ENCODE peak calls at places on chromosomes 12 and 14, in eight cellular contexts. One of them, this sample, is unnamed.
A peak's percentile ranks its signal among the peaks of the same experiment; 100 is the strongest.

GRCh38 chr14:99198746-99199145 is 73.3 kb downstream of the BCL11B start:
- DNase-seq in left lung: peak; percentile 47
- DNase-seq in occipital lobe: no peak
- DNase-seq in kidney glomerular epithelial cell: no peak
- DNase-seq in neural progenitor cell: no peak
- DNase-seq in activated CD4-positive, alpha-beta T cell treated with anti-CD3 and anti-CD28 coated beads, Interleukin-2, amount 50 U/mL, for 1 hour: no peak
- DNase-seq in fibroblast of mammary gland: no peak
- DNase-seq in effector CD4-positive, alpha-beta T cell: no peak
- DNase-seq in this sample: no peak

GRCh38 chr12:93852067-93852466 is 174.9 kb downstream of the CRADD start:
- DNase-seq in left lung: no peak
- DNase-seq in occipital lobe: no peak
- DNase-seq in kidney glomerular epithelial cell: peak; percentile 18
- DNase-seq in neural progenitor cell: peak; percentile 19
- DNase-seq in activated CD4-positive, alpha-beta T cell treated with anti-CD3 and anti-CD28 coated beads, Interleukin-2, amount 50 U/mL, for 1 hour: no peak
- DNase-seq in fibroblast of mammary gland: no peak
- DNase-seq in effector CD4-positive, alpha-beta T cell: no peak
- DNase-seq in this sample: no peak

GRCh38 chr14:99554757-99555531 is 49.1 kb downstream of the CCDC85C start:
- DNase-seq in left lung: no peak
- DNase-seq in occipital lobe: no peak
- DNase-seq in kidney glomerular epithelial cell: no peak
- DNase-seq in neural progenitor cell: no peak
- DNase-seq in activated CD4-positive, alpha-beta T cell treated with anti-CD3 and anti-CD28 coated beads, Interleukin-2, amount 50 U/mL, for 1 hour: no peak
- DNase-seq in fibroblast of mammary gland: no peak
- DNase-seq in effector CD4-positive, alpha-beta T cell: no peak
- DNase-seq in this sample: no peak

GRCh38 chr14:57057803-57058202 is 210.9 kb downstream of the EXOC5 start:
- DNase-seq in left lung: no peak
- DNase-seq in occipital lobe: no peak
- DNase-seq in kidney glomerular epithelial cell: no peak
- DNase-seq in neural progenitor cell: no peak
- DNase-seq in activated CD4-positive, alpha-beta T cell treated with anti-CD3 and anti-CD28 coated beads, Interleukin-2, amount 50 U/mL, for 1 hour: no peak
- DNase-seq in fibroblast of mammary gland: no peak
- DNase-seq in effector CD4-positive, alpha-beta T cell: no peak
- DNase-seq in this sample: no peak

GRCh38 chr12:127632431-127632830 is 634.5 kb upstream of the TMEM132C start:
- DNase-seq in left lung: no peak
- DNase-seq in occipital lobe: no peak
- DNase-seq in kidney glomerular epithelial cell: no peak
- DNase-seq in neural progenitor cell: peak; percentile 15
- DNase-seq in activated CD4-positive, alpha-beta T cell treated with anti-CD3 and anti-CD28 coated beads, Interleukin-2, amount 50 U/mL, for 1 hour: no peak
- DNase-seq in fibroblast of mammary gland: no peak
- DNase-seq in effector CD4-positive, alpha-beta T cell: no peak
- DNase-seq in this sample: no peak

GRCh38 chr14:69708586-69709169 is 58.3 kb upstream of the SRSF5 start:
- DNase-seq in left lung: no peak
- DNase-seq in occipital lobe: no peak
- DNase-seq in kidney glomerular epithelial cell: no peak
- DNase-seq in neural progenitor cell: peak; percentile 83
- DNase-seq in activated CD4-positive, alpha-beta T cell treated with anti-CD3 and anti-CD28 coated beads, Interleukin-2, amount 50 U/mL, for 1 hour: peak; percentile 36
- DNase-seq in fibroblast of mammary gland: no peak
- DNase-seq in effector CD4-positive, alpha-beta T cell: no peak
- DNase-seq in this sample: no peak

GRCh38 chr14:67514203-67514607 is 18.9 kb upstream of the PLEKHH1 start:
- DNase-seq in left lung: no peak
- DNase-seq in occipital lobe: no peak
- DNase-seq in kidney glomerular epithelial cell: no peak
- DNase-seq in neural progenitor cell: no peak
- DNase-seq in activated CD4-positive, alpha-beta T cell treated with anti-CD3 and anti-CD28 coated beads, Interleukin-2, amount 50 U/mL, for 1 hour: no peak
- DNase-seq in fibroblast of mammary gland: no peak
- DNase-seq in effector CD4-positive, alpha-beta T cell: no peak
- DNase-seq in this sample: no peak

GRCh38 chr14:31949709-31950108 is 127.4 kb upstream of the ARHGAP5 start:
- DNase-seq in left lung: no peak
- DNase-seq in occipital lobe: no peak
- DNase-seq in kidney glomerular epithelial cell: peak; percentile 33
- DNase-seq in neural progenitor cell: no peak
- DNase-seq in activated CD4-positive, alpha-beta T cell treated with anti-CD3 and anti-CD28 coated beads, Interleukin-2, amount 50 U/mL, for 1 hour: no peak
- DNase-seq in fibroblast of mammary gland: peak; percentile 32
- DNase-seq in effector CD4-positive, alpha-beta T cell: no peak
- DNase-seq in this sample: no peak

GRCh38 chr12:78863482-78864427 is 819 bp upstream of the SYT1 start:
- DNase-seq in left lung: peak; percentile 79
- DNase-seq in occipital lobe: peak; percentile 64
- DNase-seq in kidney glomerular epithelial cell: peak; percentile 32
- DNase-seq in neural progenitor cell: peak; percentile 81
- DNase-seq in activated CD4-positive, alpha-beta T cell treated with anti-CD3 and anti-CD28 coated beads, Interleukin-2, amount 50 U/mL, for 1 hour: no peak
- DNase-seq in fibroblast of mammary gland: peak; percentile 46
- DNase-seq in effector CD4-positive, alpha-beta T cell: no peak
- DNase-seq in this sample: no peak

GRCh38 chr12:52049688-52050087 is 1.6 kb upstream of the NR4A1 start:
- DNase-seq in left lung: no peak
- DNase-seq in occipital lobe: no peak
- DNase-seq in kidney glomerular epithelial cell: no peak
- DNase-seq in neural progenitor cell: no peak
- DNase-seq in activated CD4-positive, alpha-beta T cell treated with anti-CD3 and anti-CD28 coated beads, Interleukin-2, amount 50 U/mL, for 1 hour: no peak
- DNase-seq in fibroblast of mammary gland: no peak
- DNase-seq in effector CD4-positive, alpha-beta T cell: no peak
- DNase-seq in this sample: no peak

GRCh38 chr14:74538411-74539391 is 45.1 kb downstream of the ISCA2 start:
- DNase-seq in left lung: no peak
- DNase-seq in occipital lobe: no peak
- DNase-seq in kidney glomerular epithelial cell: no peak
- DNase-seq in neural progenitor cell: no peak
- DNase-seq in activated CD4-positive, alpha-beta T cell treated with anti-CD3 and anti-CD28 coated beads, Interleukin-2, amount 50 U/mL, for 1 hour: no peak
- DNase-seq in fibroblast of mammary gland: no peak
- DNase-seq in effector CD4-positive, alpha-beta T cell: no peak
- DNase-seq in this sample: no peak

GRCh38 chr12:98405795-98406366 is 109.5 kb upstream of the TMPO start:
- DNase-seq in left lung: no peak
- DNase-seq in occipital lobe: no peak
- DNase-seq in kidney glomerular epithelial cell: no peak
- DNase-seq in neural progenitor cell: no peak
- DNase-seq in activated CD4-positive, alpha-beta T cell treated with anti-CD3 and anti-CD28 coated beads, Interleukin-2, amount 50 U/mL, for 1 hour: no peak
- DNase-seq in fibroblast of mammary gland: no peak
- DNase-seq in effector CD4-positive, alpha-beta T cell: no peak
- DNase-seq in this sample: no peak

GRCh38 chr12:10101042-10101579 is 2.3 kb upstream of the CLEC1A start:
- DNase-seq in left lung: no peak
- DNase-seq in occipital lobe: no peak
- DNase-seq in kidney glomerular epithelial cell: no peak
- DNase-seq in neural progenitor cell: no peak
- DNase-seq in activated CD4-positive, alpha-beta T cell treated with anti-CD3 and anti-CD28 coated beads, Interleukin-2, amount 50 U/mL, for 1 hour: no peak
- DNase-seq in fibroblast of mammary gland: peak; percentile 17
- DNase-seq in effector CD4-positive, alpha-beta T cell: no peak
- DNase-seq in this sample: no peak